ENCODE peak calls at places on chromosomes 16 and 17, in eight cellular contexts. I, A, J, P, N, R, E and S are unnamed samples.

GRCh38 chr17:16516594-16517018 is 24.6 kb upstream of the LRRC75A start:
- DNase-seq in I (peak; percentile 85), A (no peak), J (no peak), P (no peak), N (no peak), R (no peak), E (peak; percentile 70), S (no peak)

GRCh38 chr17:57527437-57528083 is 217.5 kb downstream of the CCDC182 start:
- DNase-seq in I (no peak), A (no peak), J (no peak), P (no peak), N (no peak), R (no peak), E (no peak), S (no peak)

GRCh38 chr17:28925912-28926365 is 23.1 kb upstream of the DHRS13 start:
- DNase-seq in I (no peak), A (no peak), J (no peak), P (no peak), N (peak; percentile 65), R (no peak), E (no peak), S (no peak)

GRCh38 chr16:49260253-49260652 is 21.4 kb downstream of the CBLN1 start:
- DNase-seq in I (no peak), A (no peak), J (no peak), P (no peak), N (no peak), R (no peak), E (no peak), S (no peak)

GRCh38 chr17:81074875-81075274 is 39.9 kb downstream of the BAIAP2 start:
- DNase-seq in I (no peak), A (no peak), J (no peak), P (peak; percentile 79), N (no peak), R (no peak), E (no peak), S (no peak)

GRCh38 chr17:63086483-63087185 is 120.6 kb downstream of the TANC2 start:
- DNase-seq in I (no peak), A (no peak), J (no peak), P (no peak), N (no peak), R (no peak), E (no peak), S (no peak)

GRCh38 chr17:7729841-7730240 is 12.3 kb downstream of the DNAH2 start:
- DNase-seq in I (no peak), A (no peak), J (no peak), P (no peak), N (no peak), R (no peak), E (no peak), S (no peak)

GRCh38 chr17:36979585-36979941 is 30.8 kb downstream of the AATF start:
- DNase-seq in I (no peak), A (no peak), J (no peak), P (no peak), N (no peak), R (no peak), E (no peak), S (no peak)

GRCh38 chr17:50046179-50046578 is 9.7 kb upstream of the ITGA3 start:
- DNase-seq in I (no peak), A (no peak), J (no peak), P (no peak), N (no peak), R (no peak), E (no peak), S (no peak)

GRCh38 chr17:7237761-7238417 is 1.4 kb downstream of the PHF23 start:
- DNase-seq in I (peak; percentile 71), A (no peak), J (peak; percentile 77), P (peak; percentile 71), N (no peak), R (peak; percentile 91), E (peak; percentile 91), S (no peak)

GRCh38 chr16:14098081-14098480 is 27.0 kb downstream of the MRTFB start:
- DNase-seq in I (no peak), A (no peak), J (no peak), P (no peak), N (no peak), R (no peak), E (no peak), S (no peak)

GRCh38 chr16:28985206-28985605 is 354 bp downstream of the LAT start:
- DNase-seq in I (no peak), A (no peak), J (no peak), P (no peak), N (no peak), R (no peak), E (no peak), S (no peak)

GRCh38 chr16:28984091-28984490 is 761 bp upstream of the LAT start:
- DNase-seq in I (no peak), A (no peak), J (no peak), P (no peak), N (no peak), R (no peak), E (no peak), S (no peak)

GRCh38 chr16:28985611-28986041 is 774 bp downstream of the LAT start:
- DNase-seq in I (no peak), A (no peak), J (no peak), P (no peak), N (no peak), R (no peak), E (no peak), S (no peak)

GRCh38 chr16:28983644-28984043 is 1.2 kb upstream of the LAT start:
- DNase-seq in I (no peak), A (no peak), J (no peak), P (no peak), N (no peak), R (no peak), E (no peak), S (no peak)

GRCh38 chr16:28984619-28985135 is at the start of gene LAT:
- DNase-seq in I (no peak), A (no peak), J (no peak), P (no peak), N (no peak), R (peak; percentile 56), E (no peak), S (no peak)
- H3K4me1 ChIP-seq in I (no peaks in the 10 kb centered on the region), A (no peaks in the 10 kb centered on the region), J (no peaks in the 10 kb centered on the region), P (no peaks in the 10 kb centered on the region), N (no peaks in the 10 kb centered on the region), R (no peaks in the 10 kb centered on the region), E (no peaks in the 10 kb centered on the region), S (no peaks in the 10 kb centered on the region)

GRCh38 chr17:32265896-32266388 is 310 bp downstream of the RHBDL3 start:
- DNase-seq in I (no peak), A (no peak), J (no peak), P (no peak), N (no peak), R (no peak), E (no peak), S (no peak)

GRCh38 chr17:32264823-32265191 is 825 bp upstream of the RHBDL3 start:
- DNase-seq in I (no peak), A (no peak), J (no peak), P (no peak), N (no peak), R (no peak), E (no peak), S (no peak)

GRCh38 chr17:32266389-32267269 is 997 bp downstream of the RHBDL3 start:
- DNase-seq in I (no peak), A (no peak), J (no peak), P (no peak), N (no peak), R (no peak), E (peak; percentile 69), S (no peak)

GRCh38 chr17:32264140-32264799 is 1.4 kb upstream of the RHBDL3 start:
- DNase-seq in I (no peak), A (no peak), J (no peak), P (no peak), N (no peak), R (no peak), E (no peak), S (no peak)

GRCh38 chr17:32265192-32265895 is at the start of gene RHBDL3:
- DNase-seq in I (no peak), A (no peak), J (no peak), P (no peak), N (no peak), R (peak; percentile 28), E (no peak), S (no peak)
- H3K4me1 ChIP-seq in I (peaks cover 7% of the 10 kb centered on the region), A (peaks cover 27% of the 10 kb centered on the region), J (peaks cover 30% of the 10 kb centered on the region), P (peaks cover 6% of the 10 kb centered on the region), N (peaks cover 5% of the 10 kb centered on the region), R (peaks cover 9% of the 10 kb centered on the region), E (peaks cover 7% of the 10 kb centered on the region), S (peaks cover 37% of the 10 kb centered on the region)

GRCh38 chr17:41456206-41456605 is 11.0 kb downstream of the KRT32 start:
- DNase-seq in I (no peak), A (no peak), J (no peak), P (peak; percentile 36), N (no peak), R (no peak), E (peak; percentile 61), S (no peak)
- H3K4me1 ChIP-seq in I (no peaks in the 10 kb centered on the region), A (no peaks in the 10 kb centered on the region), J (no peaks in the 10 kb centered on the region), P (no peaks in the 10 kb centered on the region), N (no peaks in the 10 kb centered on the region), R (no peaks in the 10 kb centered on the region), E (no peaks in the 10 kb centered on the region), S (peaks cover 55% of the 10 kb centered on the region)

GRCh38 chr17:19654342-19654886 is 5.9 kb downstream of the ALDH3A2 start:
- DNase-seq in I (peak; percentile 38), A (no peak), J (no peak), P (no peak), N (no peak), R (no peak), E (no peak), S (no peak)
- H3K4me1 ChIP-seq in I (peaks cover 4% of the 10 kb centered on the region), A (peaks cover 78% of the 10 kb centered on the region), J (peaks cover 44% of the 10 kb centered on the region), P (peaks cover 11% of the 10 kb centered on the region), N (peaks cover 10% of the 10 kb centered on the region), R (peaks cover 7% of the 10 kb centered on the region), E (no peaks in the 10 kb centered on the region), S (peaks cover 32% of the 10 kb centered on the region)

GRCh38 chr17:46191332-46192210 is 1.7 kb downstream of the KANSL1 start:
- DNase-seq in I (peak; percentile 53), A (no peak), J (no peak), P (no peak), N (no peak), R (peak; percentile 38), E (peak; percentile 62), S (no peak)

GRCh38 chr17:46193626-46194392 is 580 bp upstream of the KANSL1 start:
- DNase-seq in I (peak; percentile 97), A (peak; percentile 82), J (peak; percentile 97), P (peak; percentile 92), N (peak; percentile 47), R (peak; percentile 96), E (peak; percentile 98), S (peak; percentile 89)

GRCh38 chr17:46193246-46193625 is at the start of gene KANSL1:
- DNase-seq in I (peak; percentile 96), A (peak; percentile 41), J (peak; percentile 77), P (peak; percentile 80), N (no peak), R (peak; percentile 89), E (peak; percentile 95), S (peak; percentile 69)

GRCh38 chr17:46192211-46192483 is 1.1 kb downstream of the KANSL1 start:
- DNase-seq in I (no peak), A (no peak), J (no peak), P (no peak), N (no peak), R (no peak), E (no peak), S (no peak)

GRCh38 chr17:46192484-46193245 is 564 bp downstream of the KANSL1 start:
- DNase-seq in I (peak; percentile 88), A (peak; percentile 14), J (peak; percentile 62), P (peak; percentile 60), N (no peak), R (peak; percentile 62), E (peak; percentile 85), S (no peak)
- H3K4me1 ChIP-seq in I (peaks cover 16% of the 10 kb centered on the region), A (peaks cover 51% of the 10 kb centered on the region), J (peaks cover 40% of the 10 kb centered on the region), P (no peaks in the 10 kb centered on the region), N (peaks cover 42% of the 10 kb centered on the region), R (peaks cover 30% of the 10 kb centered on the region), E (no peaks in the 10 kb centered on the region), S (peaks cover 37% of the 10 kb centered on the region)